ENCODE peak calls at places on chromosomes 5 and 9, in eight cellular contexts. One of them, this sample, is unnamed.

GRCh38 chr9:105457560-105458294 is 9.9 kb downstream of the FSD1L start:
- DNase-seq in KBM-7: no peak
- DNase-seq in transverse colon: no peak
- DNase-seq in KG1: no peak
- DNase-seq in GM19239: no peak
- DNase-seq in AG09309: no peak
- DNase-seq in C1 segment of cervical spinal cord: peak
- DNase-seq in activated CD8-positive, alpha-beta memory T cell treated with anti-CD3 and anti-CD28 coated beads, Interleukin-2, amount 10 ng/mL, durations not matched to agents 7 days and 5 days: no peak
- DNase-seq in this sample: no peak

GRCh38 chr9:91117959-91118651 is 243.6 kb downstream of the AUH start:
- DNase-seq in KBM-7: no peak
- DNase-seq in transverse colon: peak
- DNase-seq in KG1: no peak
- DNase-seq in GM19239: no peak
- DNase-seq in AG09309: no peak
- DNase-seq in C1 segment of cervical spinal cord: peak
- DNase-seq in activated CD8-positive, alpha-beta memory T cell treated with anti-CD3 and anti-CD28 coated beads, Interleukin-2, amount 10 ng/mL, durations not matched to agents 7 days and 5 days: no peak
- DNase-seq in this sample: peak

GRCh38 chr9:125564641-125565040 is 142.4 kb downstream of the MAPKAP1 start:
- DNase-seq in KBM-7: no peak
- DNase-seq in transverse colon: no peak
- DNase-seq in KG1: no peak
- DNase-seq in GM19239: no peak
- DNase-seq in AG09309: no peak
- DNase-seq in C1 segment of cervical spinal cord: no peak
- DNase-seq in activated CD8-positive, alpha-beta memory T cell treated with anti-CD3 and anti-CD28 coated beads, Interleukin-2, amount 10 ng/mL, durations not matched to agents 7 days and 5 days: no peak
- DNase-seq in this sample: no peak

GRCh38 chr5:8953911-8954310 is 592.0 kb downstream of the SEMA5A start:
- DNase-seq in KBM-7: no peak
- DNase-seq in transverse colon: no peak
- DNase-seq in KG1: no peak
- DNase-seq in GM19239: no peak
- DNase-seq in AG09309: no peak
- DNase-seq in C1 segment of cervical spinal cord: no peak
- DNase-seq in activated CD8-positive, alpha-beta memory T cell treated with anti-CD3 and anti-CD28 coated beads, Interleukin-2, amount 10 ng/mL, durations not matched to agents 7 days and 5 days: no peak
- DNase-seq in this sample: no peak

GRCh38 chr9:94623253-94623652 is 16.1 kb downstream of the FBP1 start:
- DNase-seq in KBM-7: peak
- DNase-seq in transverse colon: peak
- DNase-seq in KG1: no peak
- DNase-seq in GM19239: peak
- DNase-seq in AG09309: no peak
- DNase-seq in C1 segment of cervical spinal cord: no peak
- DNase-seq in activated CD8-positive, alpha-beta memory T cell treated with anti-CD3 and anti-CD28 coated beads, Interleukin-2, amount 10 ng/mL, durations not matched to agents 7 days and 5 days: peak
- DNase-seq in this sample: no peak

GRCh38 chr9:35333551-35333950 is 156.4 kb upstream of the RUSC2 start:
- DNase-seq in KBM-7: no peak
- DNase-seq in transverse colon: no peak
- DNase-seq in KG1: no peak
- DNase-seq in GM19239: no peak
- DNase-seq in AG09309: no peak
- DNase-seq in C1 segment of cervical spinal cord: no peak
- DNase-seq in activated CD8-positive, alpha-beta memory T cell treated with anti-CD3 and anti-CD28 coated beads, Interleukin-2, amount 10 ng/mL, durations not matched to agents 7 days and 5 days: no peak
- DNase-seq in this sample: no peak

GRCh38 chr9:113541019-113541900 is 77.7 kb downstream of the RGS3 start:
- DNase-seq in KBM-7: peak
- DNase-seq in transverse colon: peak
- DNase-seq in KG1: no peak
- DNase-seq in GM19239: no peak
- DNase-seq in AG09309: no peak
- DNase-seq in C1 segment of cervical spinal cord: no peak
- DNase-seq in activated CD8-positive, alpha-beta memory T cell treated with anti-CD3 and anti-CD28 coated beads, Interleukin-2, amount 10 ng/mL, durations not matched to agents 7 days and 5 days: no peak
- DNase-seq in this sample: peak

GRCh38 chr5:55429221-55429620 is 105.5 kb downstream of the PLPP1 start:
- DNase-seq in KBM-7: no peak
- DNase-seq in transverse colon: no peak
- DNase-seq in KG1: no peak
- DNase-seq in GM19239: no peak
- DNase-seq in AG09309: no peak
- DNase-seq in C1 segment of cervical spinal cord: no peak
- DNase-seq in activated CD8-positive, alpha-beta memory T cell treated with anti-CD3 and anti-CD28 coated beads, Interleukin-2, amount 10 ng/mL, durations not matched to agents 7 days and 5 days: no peak
- DNase-seq in this sample: no peak

GRCh38 chr9:78054180-78054579 is 22.6 kb upstream of the GNAQ start:
- DNase-seq in KBM-7: no peak
- DNase-seq in transverse colon: peak
- DNase-seq in KG1: no peak
- DNase-seq in GM19239: no peak
- DNase-seq in AG09309: no peak
- DNase-seq in C1 segment of cervical spinal cord: no peak
- DNase-seq in activated CD8-positive, alpha-beta memory T cell treated with anti-CD3 and anti-CD28 coated beads, Interleukin-2, amount 10 ng/mL, durations not matched to agents 7 days and 5 days: peak
- DNase-seq in this sample: no peak

GRCh38 chr5:154771383-154771901 is 16.3 kb downstream of the LARP1 start:
- DNase-seq in KBM-7: no peak
- DNase-seq in transverse colon: no peak
- DNase-seq in KG1: no peak
- DNase-seq in GM19239: no peak
- DNase-seq in AG09309: peak
- DNase-seq in C1 segment of cervical spinal cord: peak
- DNase-seq in activated CD8-positive, alpha-beta memory T cell treated with anti-CD3 and anti-CD28 coated beads, Interleukin-2, amount 10 ng/mL, durations not matched to agents 7 days and 5 days: no peak
- DNase-seq in this sample: no peak

GRCh38 chr5:178546675-178547033 is 43.5 kb downstream of the COL23A1 start:
- DNase-seq in KBM-7: no peak
- DNase-seq in transverse colon: no peak
- DNase-seq in KG1: no peak
- DNase-seq in GM19239: no peak
- DNase-seq in AG09309: no peak
- DNase-seq in C1 segment of cervical spinal cord: peak
- DNase-seq in activated CD8-positive, alpha-beta memory T cell treated with anti-CD3 and anti-CD28 coated beads, Interleukin-2, amount 10 ng/mL, durations not matched to agents 7 days and 5 days: no peak
- DNase-seq in this sample: no peak

GRCh38 chr9:77793909-77794308 is 145.8 kb upstream of the GNA14 start:
- DNase-seq in KBM-7: no peak
- DNase-seq in transverse colon: no peak
- DNase-seq in KG1: no peak
- DNase-seq in GM19239: no peak
- DNase-seq in AG09309: no peak
- DNase-seq in C1 segment of cervical spinal cord: no peak
- DNase-seq in activated CD8-positive, alpha-beta memory T cell treated with anti-CD3 and anti-CD28 coated beads, Interleukin-2, amount 10 ng/mL, durations not matched to agents 7 days and 5 days: no peak
- DNase-seq in this sample: no peak

GRCh38 chr9:3912260-3912659 is 386.5 kb upstream of the RFX3 start:
- DNase-seq in KBM-7: no peak
- DNase-seq in transverse colon: no peak
- DNase-seq in KG1: no peak
- DNase-seq in GM19239: no peak
- DNase-seq in AG09309: no peak
- DNase-seq in C1 segment of cervical spinal cord: no peak
- DNase-seq in activated CD8-positive, alpha-beta memory T cell treated with anti-CD3 and anti-CD28 coated beads, Interleukin-2, amount 10 ng/mL, durations not matched to agents 7 days and 5 days: no peak
- DNase-seq in this sample: no peak

GRCh38 chr5:67674256-67674655 is 477.7 kb upstream of the CD180 start:
- DNase-seq in KBM-7: no peak
- DNase-seq in transverse colon: no peak
- DNase-seq in KG1: no peak
- DNase-seq in GM19239: no peak
- DNase-seq in AG09309: no peak
- DNase-seq in C1 segment of cervical spinal cord: no peak
- DNase-seq in activated CD8-positive, alpha-beta memory T cell treated with anti-CD3 and anti-CD28 coated beads, Interleukin-2, amount 10 ng/mL, durations not matched to agents 7 days and 5 days: no peak
- DNase-seq in this sample: no peak

GRCh38 chr9:135704366-135704947 is 2.5 kb downstream of the KCNT1 start:
- DNase-seq in KBM-7: no peak
- DNase-seq in transverse colon: no peak
- DNase-seq in KG1: no peak
- DNase-seq in GM19239: no peak
- DNase-seq in AG09309: no peak
- DNase-seq in C1 segment of cervical spinal cord: no peak
- DNase-seq in activated CD8-positive, alpha-beta memory T cell treated with anti-CD3 and anti-CD28 coated beads, Interleukin-2, amount 10 ng/mL, durations not matched to agents 7 days and 5 days: no peak
- DNase-seq in this sample: no peak

GRCh38 chr5:13591621-13592020 is 352.9 kb downstream of the DNAH5 start:
- DNase-seq in KBM-7: peak
- DNase-seq in transverse colon: no peak
- DNase-seq in KG1: no peak
- DNase-seq in GM19239: no peak
- DNase-seq in AG09309: peak
- DNase-seq in C1 segment of cervical spinal cord: no peak
- DNase-seq in activated CD8-positive, alpha-beta memory T cell treated with anti-CD3 and anti-CD28 coated beads, Interleukin-2, amount 10 ng/mL, durations not matched to agents 7 days and 5 days: no peak
- DNase-seq in this sample: no peak

GRCh38 chr5:154470172-154470571 is 7.9 kb downstream of the HAND1 start:
- DNase-seq in KBM-7: no peak
- DNase-seq in transverse colon: no peak
- DNase-seq in KG1: no peak
- DNase-seq in GM19239: no peak
- DNase-seq in AG09309: no peak
- DNase-seq in C1 segment of cervical spinal cord: no peak
- DNase-seq in activated CD8-positive, alpha-beta memory T cell treated with anti-CD3 and anti-CD28 coated beads, Interleukin-2, amount 10 ng/mL, durations not matched to agents 7 days and 5 days: no peak
- DNase-seq in this sample: no peak